ENCODE peak calls at places on chromosomes 1 and 21, in four cellular contexts. One of them, this sample, is unnamed.

GRCh38 chr21:45006536-45007079 is 66.8 kb downstream of the SLX9 start:
- DNase-seq in AG09309: no peak
- DNase-seq in mammary epithelial cell: no peak
- DNase-seq in epithelial cell of esophagus: no peak
- DNase-seq in this sample: no peak

GRCh38 chr1:36359383-36359782 is 26.3 kb downstream of the STK40 start:
- DNase-seq in AG09309: no peak
- DNase-seq in epithelial cell of esophagus: no peak
- DNase-seq in mammary epithelial cell: no peak
- DNase-seq in this sample: no peak

GRCh38 chr21:46545363-46545762 is 59.5 kb downstream of the S100B start:
- DNase-seq in AG09309: no peak
- DNase-seq in epithelial cell of esophagus: peak
- DNase-seq in mammary epithelial cell: peak
- DNase-seq in this sample: no peak

GRCh38 chr1:187275346-187275745 is 446.6 kb downstream of the PLA2G4A start:
- DNase-seq in epithelial cell of esophagus: peak
- DNase-seq in mammary epithelial cell: no peak
- DNase-seq in AG09309: no peak
- DNase-seq in this sample: no peak

GRCh38 chr21:43751955-43752591 is 24.0 kb downstream of the CSTB start:
- DNase-seq in AG09309: no peak
- DNase-seq in epithelial cell of esophagus: no peak
- DNase-seq in mammary epithelial cell: no peak
- DNase-seq in this sample: no peak

GRCh38 chr1:183198463-183198862 is 12.4 kb downstream of the LAMC2 start:
- DNase-seq in mammary epithelial cell: peak
- DNase-seq in epithelial cell of esophagus: peak
- DNase-seq in AG09309: peak
- DNase-seq in this sample: peak

GRCh38 chr1:226350504-226350865 is 41.5 kb upstream of the LIN9 start:
- DNase-seq in epithelial cell of esophagus: no peak
- DNase-seq in mammary epithelial cell: no peak
- DNase-seq in AG09309: no peak
- DNase-seq in this sample: no peak

GRCh38 chr1:244322791-244323521 is 128.8 kb downstream of the ADSS2 start:
- DNase-seq in mammary epithelial cell: peak
- DNase-seq in epithelial cell of esophagus: peak
- DNase-seq in AG09309: peak
- DNase-seq in this sample: peak

GRCh38 chr1:158055854-158056253 is 62.4 kb downstream of the KIRREL1 start:
- DNase-seq in mammary epithelial cell: no peak
- DNase-seq in epithelial cell of esophagus: no peak
- DNase-seq in AG09309: no peak
- DNase-seq in this sample: no peak

GRCh38 chr21:44802396-44803153 is 955 bp upstream of the UBE2G2 start:
- DNase-seq in AG09309: no peak
- DNase-seq in mammary epithelial cell: no peak
- DNase-seq in epithelial cell of esophagus: peak
- DNase-seq in this sample: no peak

GRCh38 chr1:45465277-45465676 is 25.7 kb downstream of the TESK2 start:
- DNase-seq in epithelial cell of esophagus: no peak
- DNase-seq in AG09309: no peak
- DNase-seq in mammary epithelial cell: no peak
- DNase-seq in this sample: no peak

GRCh38 chr21:36695671-36696389 is 3.1 kb upstream of the SIM2 start:
- DNase-seq in mammary epithelial cell: no peak
- DNase-seq in epithelial cell of esophagus: no peak
- DNase-seq in AG09309: no peak
- DNase-seq in this sample: no peak

GRCh38 chr21:36697473-36698159 is 1.3 kb upstream of the SIM2 start:
- DNase-seq in mammary epithelial cell: no peak
- DNase-seq in epithelial cell of esophagus: no peak
- DNase-seq in AG09309: no peak
- DNase-seq in this sample: no peak

GRCh38 chr21:36696640-36697472 is 2.1 kb upstream of the SIM2 start:
- DNase-seq in AG09309: no peak
- DNase-seq in mammary epithelial cell: no peak
- DNase-seq in epithelial cell of esophagus: no peak
- DNase-seq in this sample: no peak

GRCh38 chr21:36695283-36695634 is 3.7 kb upstream of the SIM2 start:
- DNase-seq in epithelial cell of esophagus: no peak
- DNase-seq in AG09309: no peak
- DNase-seq in mammary epithelial cell: no peak
- DNase-seq in this sample: no peak

GRCh38 chr21:36696390-36696639 is 2.6 kb upstream of the SIM2 start:
- DNase-seq in epithelial cell of esophagus: no peak
- DNase-seq in mammary epithelial cell: no peak
- DNase-seq in AG09309: no peak
- DNase-seq in this sample: no peak
- H3K4me3 ChIP-seq in epithelial cell of esophagus: no peak
- H3K4me3 ChIP-seq in mammary epithelial cell: no peak
- H3K4me3 ChIP-seq in AG09309: no peak
- H3K4me3 ChIP-seq in this sample: peak

GRCh38 chr1:31577515-31578191 is 1.3 kb downstream of the TINAGL1 start:
- DNase-seq in AG09309: no peak
- DNase-seq in mammary epithelial cell: peak
- DNase-seq in epithelial cell of esophagus: peak
- DNase-seq in this sample: peak

GRCh38 chr1:31574749-31575372 is 1.5 kb upstream of the TINAGL1 start:
- DNase-seq in epithelial cell of esophagus: peak
- DNase-seq in AG09309: no peak
- DNase-seq in mammary epithelial cell: peak
- DNase-seq in this sample: no peak

GRCh38 chr1:31576201-31576669 is at the start of gene TINAGL1:
- DNase-seq in AG09309: no peak
- DNase-seq in epithelial cell of esophagus: peak
- DNase-seq in mammary epithelial cell: peak
- DNase-seq in this sample: no peak

GRCh38 chr1:31576743-31577455 is 584 bp downstream of the TINAGL1 start:
- DNase-seq in AG09309: no peak
- DNase-seq in epithelial cell of esophagus: no peak
- DNase-seq in mammary epithelial cell: no peak
- DNase-seq in this sample: no peak

GRCh38 chr1:31575373-31576140 is 758 bp upstream of the TINAGL1 start:
- DNase-seq in AG09309: no peak
- DNase-seq in epithelial cell of esophagus: peak
- DNase-seq in mammary epithelial cell: peak
- DNase-seq in this sample: no peak
- H3K4me3 ChIP-seq in AG09309: no peak
- H3K4me3 ChIP-seq in epithelial cell of esophagus: peak
- H3K4me3 ChIP-seq in mammary epithelial cell: peak
- H3K4me3 ChIP-seq in this sample: peak

GRCh38 chr1:230270940-230271325 is 155.2 kb downstream of the PGBD5 start:
- DNase-seq in mammary epithelial cell: no peak
- DNase-seq in epithelial cell of esophagus: no peak
- DNase-seq in AG09309: no peak
- DNase-seq in this sample: no peak

GRCh38 chr1:230266456-230266855 is 159.7 kb downstream of the PGBD5 start:
- DNase-seq in epithelial cell of esophagus: no peak
- DNase-seq in AG09309: no peak
- DNase-seq in mammary epithelial cell: no peak
- DNase-seq in this sample: no peak

GRCh38 chr1:230270185-230270939 is 155.8 kb downstream of the PGBD5 start:
- DNase-seq in mammary epithelial cell: no peak
- DNase-seq in AG09309: no peak
- DNase-seq in epithelial cell of esophagus: no peak
- DNase-seq in this sample: no peak

GRCh38 chr1:230267338-230268065 is 158.6 kb downstream of the PGBD5 start:
- DNase-seq in mammary epithelial cell: no peak
- DNase-seq in epithelial cell of esophagus: no peak
- DNase-seq in AG09309: no peak
- DNase-seq in this sample: no peak

DNA sequence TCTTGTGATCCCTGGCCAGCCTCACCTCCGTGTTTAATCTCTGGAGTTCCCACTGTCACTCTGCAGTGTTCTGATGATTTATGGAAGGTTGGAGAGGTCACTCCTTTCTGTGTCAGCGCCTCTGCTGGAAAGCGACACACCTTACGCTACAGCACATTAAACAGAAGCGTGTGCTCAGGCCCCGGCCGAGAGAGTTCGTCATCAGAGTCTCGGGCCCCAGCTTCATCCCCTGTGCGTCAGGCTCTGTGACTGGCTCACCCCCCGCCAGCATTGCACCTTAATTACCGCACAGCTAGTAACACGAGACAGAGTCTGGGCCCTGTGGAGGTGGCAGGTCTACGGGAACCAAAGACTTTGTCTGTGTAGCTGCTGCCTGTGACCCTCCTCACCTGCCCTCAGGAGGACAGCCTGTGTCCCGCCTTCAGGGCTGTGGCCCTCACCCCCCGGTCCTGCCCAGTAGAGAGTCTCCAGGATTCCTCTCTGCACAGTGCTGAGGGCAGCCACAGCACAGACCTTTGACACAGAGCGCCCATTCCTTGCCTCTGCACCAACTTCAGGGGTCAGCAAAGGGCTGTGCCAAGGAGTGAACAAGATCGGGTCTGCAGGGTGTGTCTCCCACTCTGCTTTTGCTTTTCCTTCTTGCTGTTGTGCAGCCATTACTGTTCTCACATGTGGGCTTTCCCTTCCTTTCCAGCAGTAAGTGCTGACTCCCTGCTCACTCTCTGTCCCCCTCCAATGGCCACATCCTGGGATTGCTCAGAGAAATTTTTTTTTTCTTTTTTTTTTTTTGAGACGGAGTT is 157.6 kb downstream of the PGBD5 start:
- DNase-seq in AG09309: peak
- DNase-seq in mammary epithelial cell: peak
- DNase-seq in epithelial cell of esophagus: peak
- DNase-seq in this sample: no peak
- H3K4me3 ChIP-seq in AG09309: no peak
- H3K4me3 ChIP-seq in mammary epithelial cell: no peak
- H3K4me3 ChIP-seq in epithelial cell of esophagus: no peak
- H3K4me3 ChIP-seq in this sample: no peak

GRCh38 chr1:196393282-196393681 is 215.0 kb downstream of the KCNT2 start:
- DNase-seq in AG09309: no peak
- DNase-seq in epithelial cell of esophagus: no peak
- DNase-seq in mammary epithelial cell: no peak
- DNase-seq in this sample: no peak
- H3K4me3 ChIP-seq in AG09309: no peak
- H3K4me3 ChIP-seq in epithelial cell of esophagus: no peak
- H3K4me3 ChIP-seq in mammary epithelial cell: no peak
- H3K4me3 ChIP-seq in this sample: no peak

GRCh38 chr1:43269627-43270375 is at the start of gene TMEM125:
- DNase-seq in epithelial cell of esophagus: no peak
- DNase-seq in mammary epithelial cell: no peak
- DNase-seq in AG09309: no peak
- DNase-seq in this sample: no peak
- H3K4me3 ChIP-seq in epithelial cell of esophagus: peak
- H3K4me3 ChIP-seq in mammary epithelial cell: no peak
- H3K4me3 ChIP-seq in AG09309: no peak
- H3K4me3 ChIP-seq in this sample: peak

DNA sequence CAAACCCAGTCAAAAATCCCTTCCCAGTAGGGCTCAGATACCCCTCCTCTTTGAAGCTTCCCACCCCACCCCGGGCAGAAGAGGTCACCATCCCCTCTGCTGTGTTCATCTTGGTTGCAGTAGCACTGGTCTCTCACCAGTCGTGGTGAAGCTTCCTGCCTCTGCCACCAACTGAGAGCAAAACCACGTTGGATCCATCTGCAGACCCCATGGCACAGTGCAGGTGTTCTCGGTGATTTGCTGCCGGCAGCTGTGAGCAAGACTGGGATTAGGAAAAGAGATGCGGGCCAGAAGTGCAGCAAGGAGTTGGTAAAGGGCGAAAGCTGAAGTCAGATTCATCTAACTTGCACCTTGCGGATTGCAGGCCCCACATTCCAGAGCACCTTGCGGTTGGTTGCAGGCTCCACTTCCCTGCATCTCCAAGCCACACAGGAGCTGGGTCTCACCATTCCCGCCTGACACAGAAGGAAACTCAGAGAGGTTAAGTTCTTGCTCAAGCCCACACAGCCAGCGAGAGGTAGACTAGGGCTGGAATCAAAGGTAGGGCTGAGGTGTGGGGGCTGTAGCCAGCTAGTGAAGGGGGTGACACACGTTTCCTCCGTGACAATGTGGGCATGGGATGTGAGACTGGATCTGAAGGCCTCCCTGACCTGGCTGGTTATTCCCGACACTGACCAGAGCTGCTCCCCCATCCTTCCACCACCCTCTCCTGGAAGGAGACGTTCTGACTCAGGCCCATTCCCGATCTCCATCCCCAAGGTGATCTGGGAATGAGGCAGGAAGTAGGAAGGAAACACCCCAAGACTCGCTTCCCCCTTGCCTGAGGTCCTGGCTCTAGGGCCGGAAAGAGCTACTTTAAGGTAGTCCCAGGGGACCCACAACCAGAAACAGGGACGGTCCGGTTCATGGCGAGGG is 3.3 kb upstream of the FAM110D start:
- DNase-seq in mammary epithelial cell: no peak
- DNase-seq in AG09309: no peak
- DNase-seq in epithelial cell of esophagus: no peak
- DNase-seq in this sample: no peak
- H3K4me3 ChIP-seq in mammary epithelial cell: no peak
- H3K4me3 ChIP-seq in AG09309: no peak
- H3K4me3 ChIP-seq in epithelial cell of esophagus: no peak
- H3K4me3 ChIP-seq in this sample: no peak

GRCh38 chr1:101308935-101309333 is 72.1 kb downstream of the S1PR1 start:
- DNase-seq in mammary epithelial cell: no peak
- DNase-seq in AG09309: no peak
- DNase-seq in epithelial cell of esophagus: no peak
- DNase-seq in this sample: no peak
- H3K4me3 ChIP-seq in mammary epithelial cell: no peak
- H3K4me3 ChIP-seq in AG09309: no peak
- H3K4me3 ChIP-seq in epithelial cell of esophagus: no peak
- H3K4me3 ChIP-seq in this sample: no peak

DNA sequence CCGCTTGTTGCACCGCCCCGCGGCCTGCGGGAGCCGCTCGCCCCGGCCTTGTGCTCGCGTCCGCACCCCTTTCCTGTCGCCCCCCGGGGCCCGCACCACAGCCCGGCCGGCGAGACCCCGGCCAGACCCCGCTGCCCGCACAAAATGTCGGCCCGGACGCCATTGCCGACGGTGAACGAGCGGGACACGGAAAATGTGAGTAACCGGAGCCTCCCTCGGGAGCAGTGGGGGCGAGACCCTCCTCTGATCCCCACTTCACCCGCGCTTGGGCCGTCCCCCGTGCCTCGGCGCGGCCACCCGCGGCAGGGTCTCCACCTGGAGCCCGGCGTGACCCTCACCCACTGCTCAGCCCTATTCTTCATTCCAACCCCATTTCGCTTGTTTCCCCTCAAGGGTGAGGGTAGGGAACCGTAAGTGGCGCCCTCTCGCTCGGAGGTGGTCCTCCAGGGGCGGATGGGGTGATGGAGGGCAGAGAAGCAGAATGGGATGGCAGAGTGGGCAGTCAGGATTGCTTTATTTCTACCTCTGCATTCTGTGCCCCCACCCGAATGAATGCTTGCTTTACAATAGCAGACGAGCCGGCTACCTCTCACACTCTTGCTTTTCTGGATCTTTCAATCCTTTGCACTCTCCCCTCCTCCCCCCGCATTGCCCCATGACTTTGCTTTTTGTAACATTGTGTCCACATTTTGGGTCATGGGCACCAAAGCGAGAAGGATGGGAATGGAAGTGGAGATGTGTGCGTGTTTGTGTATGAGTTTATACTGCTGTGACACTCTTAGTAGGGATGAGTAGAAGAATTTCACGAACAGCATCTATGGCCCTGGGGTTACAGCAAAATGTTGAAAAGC is 968 bp downstream of the MARK1 start:
- DNase-seq in mammary epithelial cell: peak
- DNase-seq in epithelial cell of esophagus: peak
- DNase-seq in AG09309: no peak
- DNase-seq in this sample: no peak
- H3K4me3 ChIP-seq in mammary epithelial cell: peak
- H3K4me3 ChIP-seq in epithelial cell of esophagus: peak
- H3K4me3 ChIP-seq in AG09309: peak
- H3K4me3 ChIP-seq in this sample: peak